ENCODE peak calls at places on chromosome 9, in seven cellular contexts. P is GM12891, B is K562, G is HepG2, U is SK-N-SH, Y is GM12878, K is H1. Z is an unnamed sample.

GRCh38 chr9:81592890-81593271 is 96.5 kb downstream of the TLE1 start:
- DNase-seq in P (no peak), B (no peak), G (no peak), U (peak), Y (no peak), K (no peak), Z (no peak)

GRCh38 chr9:28053378-28053777 is 480.1 kb upstream of the C9orf72 start:
- DNase-seq in P (no peak), B (no peak), G (no peak), U (no peak), Y (no peak), K (no peak), Z (no peak)

GRCh38 chr9:129458663-129459549 is 162.0 kb downstream of the C9orf50 start:
- DNase-seq in P (no peak), B (no peak), G (no peak), U (peak), Y (no peak), K (no peak), Z (no peak)

GRCh38 chr9:108014353-108014752 is 524.8 kb upstream of the KLF4 start:
- DNase-seq in P (no peak), B (no peak), G (no peak), U (no peak), Y (no peak), K (no peak), Z (no peak)

GRCh38 chr9:68585034-68585761 is 44.5 kb upstream of the TMEM252 start:
- DNase-seq in P (no peak), B (peak), G (no peak), U (no peak), Y (no peak), K (no peak), Z (no peak)

GRCh38 chr9:108961151-108961550 is 27.0 kb downstream of the ABITRAM start:
- DNase-seq in P (no peak), B (no peak), G (no peak), U (no peak), Y (no peak), K (no peak), Z (no peak)

GRCh38 chr9:136846376-136847064 is 2.7 kb upstream of the PHPT1 start:
- DNase-seq in P (no peak), B (no peak), G (no peak), U (no peak), Y (no peak), K (no peak), Z (no peak)

GRCh38 chr9:124008855-124009834 is 2.4 kb upstream of the LHX2 start:
- DNase-seq in P (no peak), B (no peak), G (no peak), U (no peak), Y (no peak), K (no peak), Z (no peak)

GRCh38 chr9:127877566-127877998 is at the start of gene AK1:
- DNase-seq in P (no peak), B (peak), G (no peak), U (peak), Y (no peak), K (no peak), Z (no peak)
- TF ChIP-seq TAF1 in P (no peak), B (peak), G (peak), U (no peak), Y (no peak), K (no peak), Z (no peak)

GRCh38 chr9:72356019-72356653 is 8.9 kb downstream of the ZFAND5 start:
- DNase-seq in P (no peak), B (no peak), G (no peak), U (peak), Y (no peak), K (no peak), Z (no peak)
- TF ChIP-seq POLR2AphosphoS5 in P (no peak), B (no peak), G (no peak), U (no peak), Y (no peak), K (no peak), Z (no peak)

GRCh38 chr9:79053613-79054012 is 518.2 kb upstream of the TLE4 start:
- DNase-seq in P (no peak), B (no peak), G (no peak), U (no peak), Y (peak), K (no peak), Z (no peak)
- TF ChIP-seq TAF1 in P (no peak), B (no peak), G (no peak), U (no peak), Y (no peak), K (no peak), Z (no peak)

GRCh38 chr9:77946969-77947368 is 84.6 kb downstream of the GNAQ start:
- DNase-seq in P (no peak), B (no peak), G (no peak), U (no peak), Y (no peak), K (no peak), Z (no peak)

GRCh38 chr9:77951369-77951768 is 80.2 kb downstream of the GNAQ start:
- DNase-seq in P (no peak), B (no peak), G (no peak), U (no peak), Y (no peak), K (no peak), Z (no peak)

GRCh38 chr9:77943053-77943452 is 88.6 kb downstream of the GNAQ start:
- DNase-seq in P (no peak), B (no peak), G (no peak), U (no peak), Y (no peak), K (no peak), Z (no peak)

GRCh38 chr9:77944556-77945261 is 86.9 kb downstream of the GNAQ start:
- DNase-seq in P (no peak), B (no peak), G (no peak), U (no peak), Y (no peak), K (no peak), Z (no peak)

DNA sequence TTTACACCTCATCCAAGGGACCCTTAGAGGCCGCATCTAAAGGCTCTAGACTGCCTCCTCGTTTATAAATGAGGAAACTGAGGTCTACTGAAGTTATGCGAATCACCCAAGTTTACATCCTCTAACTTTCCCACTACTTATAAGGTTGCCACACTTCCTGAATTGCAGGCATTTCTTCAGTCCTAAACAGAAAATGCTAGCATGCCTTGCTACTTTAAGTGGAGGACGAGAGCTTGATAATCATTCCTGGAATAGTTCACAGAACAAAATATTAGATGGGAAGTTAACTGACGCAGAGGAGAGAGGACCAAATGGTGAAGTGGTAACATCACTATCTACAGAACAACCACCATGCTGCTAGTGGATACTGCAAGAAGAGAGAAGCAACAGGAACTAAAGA is 85.8 kb downstream of the GNAQ start:
- DNase-seq in P (no peak), B (no peak), G (no peak), U (no peak), Y (no peak), K (no peak), Z (no peak)
- TF ChIP-seq POLR2AphosphoS5 in P (no peak), B (no peak), G (no peak), U (no peak), Y (no peak), K (no peak), Z (no peak)

DNA sequence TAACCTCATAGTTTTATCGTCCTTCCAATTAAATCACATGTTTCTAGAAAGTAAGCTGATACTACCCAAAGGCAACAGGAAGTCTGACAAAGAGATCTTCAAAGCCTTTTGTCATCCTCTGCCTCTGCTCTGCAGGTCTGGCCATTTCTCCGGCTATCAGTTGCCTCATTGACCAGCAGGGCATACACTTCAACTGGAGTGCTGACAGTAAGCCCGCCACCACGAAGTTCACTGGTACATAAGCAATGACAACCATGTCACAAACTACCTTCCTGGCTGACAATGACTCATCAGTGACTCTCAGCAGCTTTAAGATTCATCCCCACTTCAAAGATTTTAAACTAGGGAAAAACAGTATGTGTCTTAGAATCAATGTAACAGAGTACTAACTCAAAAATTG is 20.6 kb downstream of the SPTLC1 start:
- DNase-seq in P (no peak), B (peak), G (peak), U (no peak), Y (no peak), K (no peak), Z (no peak)
- TF ChIP-seq TAF1 in P (no peak), B (no peak), G (no peak), U (no peak), Y (no peak), K (no peak), Z (no peak)

GRCh38 chr9:93724852-93725251 is 148.5 kb downstream of the PHF2 start:
- DNase-seq in P (no peak), B (no peak), G (no peak), U (no peak), Y (no peak), K (no peak), Z (no peak)
- TF ChIP-seq POLR2AphosphoS5 in P (no peak), B (no peak), G (no peak), U (no peak), Y (no peak), K (no peak), Z (no peak)

DNA sequence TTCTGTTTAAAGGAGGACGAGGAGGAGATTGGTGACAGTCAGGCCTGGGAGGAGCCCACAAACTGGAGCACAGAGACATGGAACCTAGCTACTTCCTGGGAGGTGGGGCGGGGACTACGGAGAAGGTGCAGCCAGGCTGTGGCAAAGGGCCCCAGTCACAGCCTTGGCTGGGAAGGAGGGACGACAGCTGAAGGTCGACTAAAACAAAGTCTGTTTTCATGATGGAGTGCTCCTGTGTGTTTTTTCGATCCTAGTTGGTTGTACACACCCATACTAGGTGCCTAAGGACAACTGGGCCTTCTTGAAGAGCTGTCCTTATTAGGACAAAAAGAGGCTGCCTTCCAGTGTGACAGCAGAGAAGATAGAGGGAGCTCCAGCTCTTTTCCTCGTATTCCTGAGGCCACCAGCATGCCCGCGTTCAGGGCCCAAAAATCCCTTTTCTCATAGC is 2.9 kb downstream of the CCDC107 start:
- DNase-seq in P (no peak), B (no peak), G (peak), U (no peak), Y (no peak), K (no peak), Z (no peak)
- TF ChIP-seq TAF1 in P (no peak), B (no peak), G (no peak), U (no peak), Y (no peak), K (no peak), Z (no peak)